ENCODE peak calls at places on chromosomes 2 and 18, in nine cellular contexts. K is AG09319, U is cardiac fibroblast, C is epithelial cell of esophagus, O is NB4, B is testis, V is endothelial cell, N is HFFc6, A is breast epithelium. Q is an unnamed sample.

GRCh38 chr2:27185331-27186026 is 26.4 kb upstream of the ATRAID start:
- DNase-seq in K (peak), U (peak), C (no peak), O (peak), B (peak), V (no peak), N (peak), A (no peak), Q (peak)

GRCh38 chr2:38432827-38433606 is 55.9 kb upstream of the ATL2 start:
- DNase-seq in K (no peak), U (no peak), C (no peak), O (peak), B (no peak), V (no peak), N (no peak), A (no peak), Q (no peak)

GRCh38 chr2:44362207-44363015 is 664 bp downstream of the CAMKMT start:
- DNase-seq in K (no peak), U (peak), C (peak), O (peak), B (peak), V (peak), N (peak), A (no peak), Q (peak)

GRCh38 chr2:128357561-128358370 is 39.1 kb upstream of the HS6ST1 start:
- DNase-seq in K (no peak), U (no peak), C (no peak), O (no peak), B (peak), V (no peak), N (no peak), A (no peak), Q (no peak)

GRCh38 chr2:201810592-201810991 is 4.3 kb downstream of the CDK15 start:
- DNase-seq in K (no peak), U (no peak), C (no peak), O (no peak), B (no peak), V (no peak), N (no peak), A (no peak), Q (no peak)

GRCh38 chr18:32072321-32072720 is 19.4 kb upstream of the RNF138 start:
- DNase-seq in K (no peak), U (no peak), C (peak), O (peak), B (no peak), V (no peak), N (no peak), A (no peak), Q (peak)

GRCh38 chr2:178804791-178805190 is 2.4 kb downstream of the TTN start:
- DNase-seq in K (no peak), U (peak), C (peak), O (peak), B (no peak), V (no peak), N (peak), A (no peak), Q (peak)

GRCh38 chr2:128289439-128289838 is 29.2 kb downstream of the HS6ST1 start:
- DNase-seq in K (no peak), U (no peak), C (no peak), O (no peak), B (no peak), V (peak), N (no peak), A (no peak), Q (no peak)

GRCh38 chr18:34493566-34494358 is 216.3 kb upstream of the DTNA start:
- DNase-seq in K (no peak), U (no peak), C (peak), O (no peak), B (peak), V (peak), N (no peak), A (peak), Q (peak)

GRCh38 chr18:61946449-61946848 is 53.6 kb upstream of the RNF152 start:
- DNase-seq in K (no peak), U (peak), C (peak), O (no peak), B (no peak), V (no peak), N (peak), A (no peak), Q (no peak)

GRCh38 chr2:157853820-157854219 is 22.3 kb downstream of the ACVR1 start:
- DNase-seq in K (no peak), U (no peak), C (no peak), O (no peak), B (no peak), V (no peak), N (no peak), A (no peak), Q (no peak)

GRCh38 chr2:237907144-237907543 is 47.7 kb downstream of the RAMP1 start:
- DNase-seq in K (no peak), U (no peak), C (no peak), O (no peak), B (no peak), V (no peak), N (no peak), A (no peak), Q (no peak)

GRCh38 chr2:11581129-11581796 is 47.4 kb downstream of the GREB1 start:
- DNase-seq in K (no peak), U (no peak), C (no peak), O (no peak), B (no peak), V (no peak), N (no peak), A (no peak), Q (no peak)

GRCh38 chr2:83323055-83323454 is 1136.0 kb downstream of the SUCLG1 start:
- DNase-seq in K (no peak), U (no peak), C (no peak), O (no peak), B (no peak), V (no peak), N (no peak), A (no peak), Q (no peak)

GRCh38 chr18:79366177-79367094 is 29.3 kb upstream of the NFATC1 start:
- DNase-seq in K (peak), U (no peak), C (no peak), O (no peak), B (no peak), V (no peak), N (peak), A (no peak), Q (peak)

GRCh38 chr2:103155308-103155707 is 393.5 kb downstream of the TMEM182 start:
- DNase-seq in K (no peak), U (no peak), C (no peak), O (no peak), B (no peak), V (no peak), N (no peak), A (no peak), Q (no peak)

GRCh38 chr2:31413025-31413424 is 1.5 kb downstream of the XDH start:
- DNase-seq in K (no peak), U (peak), C (peak), O (no peak), B (no peak), V (no peak), N (peak), A (no peak), Q (no peak)

GRCh38 chr18:21597616-21598015 is 2.9 kb downstream of the ESCO1 start:
- DNase-seq in K (no peak), U (no peak), C (no peak), O (no peak), B (no peak), V (no peak), N (no peak), A (no peak), Q (no peak)

GRCh38 chr2:3536682-3537632 is 17.6 kb upstream of the ADI1 start:
- DNase-seq in K (no peak), U (peak), C (peak), O (peak), B (peak), V (peak), N (peak), A (no peak), Q (no peak)

GRCh38 chr2:120012771-120013568 is at the start of gene EPB41L5:
- DNase-seq in K (peak), U (peak), C (peak), O (peak), B (peak), V (peak), N (peak), A (peak), Q (peak)

GRCh38 chr2:42722328-42723190 is 41.4 kb downstream of the OXER1 start:
- DNase-seq in K (peak), U (peak), C (peak), O (peak), B (peak), V (no peak), N (peak), A (no peak), Q (peak)

GRCh38 chr2:190628651-190629378 is 20.1 kb upstream of the NAB1 start:
- DNase-seq in K (no peak), U (peak), C (no peak), O (no peak), B (no peak), V (no peak), N (no peak), A (no peak), Q (no peak)

GRCh38 chr2:180412224-180412623 is 405.1 kb upstream of the CWC22 start:
- DNase-seq in K (no peak), U (no peak), C (no peak), O (no peak), B (no peak), V (no peak), N (no peak), A (no peak), Q (no peak)

GRCh38 chr18:51195602-51196115 is 1.8 kb downstream of the MEX3C start:
- DNase-seq in K (no peak), U (peak), C (peak), O (peak), B (peak), V (peak), N (no peak), A (no peak), Q (peak)

GRCh38 chr2:68908392-68908970 is 37.3 kb upstream of the BMP10 start:
- DNase-seq in K (peak), U (peak), C (peak), O (peak), B (peak), V (no peak), N (peak), A (peak), Q (peak)

GRCh38 chr2:152549428-152549827 is 167.8 kb downstream of the PRPF40A start:
- DNase-seq in K (no peak), U (peak), C (no peak), O (no peak), B (no peak), V (no peak), N (peak), A (no peak), Q (no peak)

GRCh38 chr2:192978317-192978874 is 783.7 kb upstream of the TMEFF2 start:
- DNase-seq in K (no peak), U (no peak), C (no peak), O (no peak), B (no peak), V (no peak), N (no peak), A (no peak), Q (no peak)

GRCh38 chr18:48680871-48681270 is 142.0 kb downstream of the CTIF start:
- DNase-seq in K (no peak), U (peak), C (no peak), O (no peak), B (peak), V (peak), N (no peak), A (no peak), Q (peak)

GRCh38 chr2:170770304-170771048 is at the start of gene ERICH2:
- DNase-seq in K (no peak), U (peak), C (peak), O (peak), B (peak), V (peak), N (peak), A (peak), Q (peak)
- TF ChIP-seq CTCF in K (peak), U (peak), C (peak), O (peak), B (no peak), V (no peak), N (no peak), A (no peak), Q (peak)

DNA sequence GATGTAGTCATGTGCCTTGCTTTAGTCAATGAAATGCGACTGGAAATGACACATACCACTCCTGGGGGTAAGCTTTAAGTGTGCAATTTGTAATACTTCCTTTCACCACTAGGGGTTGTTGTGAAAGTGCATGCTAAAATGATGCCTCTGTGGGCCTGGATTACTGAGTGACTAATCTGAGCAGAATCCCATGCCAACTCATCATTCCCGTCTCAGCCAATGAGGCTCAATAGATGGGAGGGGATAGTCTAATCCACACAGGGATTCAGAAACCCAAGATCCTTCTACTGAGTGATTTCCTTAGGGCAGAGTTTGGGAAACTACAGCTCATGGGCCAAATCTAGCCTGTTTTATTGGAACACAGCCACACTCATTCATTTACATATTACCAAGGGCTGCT is 54.0 kb downstream of the HRH4 start:
- DNase-seq in K (no peak), U (peak), C (peak), O (peak), B (no peak), V (no peak), N (peak), A (no peak), Q (no peak)
- TF ChIP-seq CTCF in K (peak), U (peak), C (peak), O (peak), B (peak), V (peak), N (peak), A (no peak), Q (peak)

GRCh38 chr2:233912799-233913423 is 4.3 kb upstream of the TRPM8 start:
- DNase-seq in K (no peak), U (peak), C (peak), O (peak), B (peak), V (peak), N (peak), A (no peak), Q (peak)

GRCh38 chr2:233917146-233917545 is at the start of gene TRPM8:
- DNase-seq in K (no peak), U (no peak), C (no peak), O (no peak), B (no peak), V (no peak), N (no peak), A (no peak), Q (no peak)

GRCh38 chr2:233919319-233919718 is 2.1 kb downstream of the TRPM8 start:
- DNase-seq in K (no peak), U (no peak), C (no peak), O (no peak), B (no peak), V (no peak), N (no peak), A (no peak), Q (no peak)

GRCh38 chr2:233919938-233920337 is 2.8 kb downstream of the TRPM8 start:
- DNase-seq in K (no peak), U (peak), C (peak), O (peak), B (no peak), V (no peak), N (peak), A (no peak), Q (no peak)

GRCh38 chr2:233915133-233915532 is 2.0 kb upstream of the TRPM8 start:
- DNase-seq in K (no peak), U (peak), C (peak), O (no peak), B (no peak), V (no peak), N (no peak), A (no peak), Q (no peak)
- TF ChIP-seq CTCF in K (peak), U (peak), C (peak), O (peak), B (no peak), V (no peak), N (peak), A (no peak), Q (peak)

DNA sequence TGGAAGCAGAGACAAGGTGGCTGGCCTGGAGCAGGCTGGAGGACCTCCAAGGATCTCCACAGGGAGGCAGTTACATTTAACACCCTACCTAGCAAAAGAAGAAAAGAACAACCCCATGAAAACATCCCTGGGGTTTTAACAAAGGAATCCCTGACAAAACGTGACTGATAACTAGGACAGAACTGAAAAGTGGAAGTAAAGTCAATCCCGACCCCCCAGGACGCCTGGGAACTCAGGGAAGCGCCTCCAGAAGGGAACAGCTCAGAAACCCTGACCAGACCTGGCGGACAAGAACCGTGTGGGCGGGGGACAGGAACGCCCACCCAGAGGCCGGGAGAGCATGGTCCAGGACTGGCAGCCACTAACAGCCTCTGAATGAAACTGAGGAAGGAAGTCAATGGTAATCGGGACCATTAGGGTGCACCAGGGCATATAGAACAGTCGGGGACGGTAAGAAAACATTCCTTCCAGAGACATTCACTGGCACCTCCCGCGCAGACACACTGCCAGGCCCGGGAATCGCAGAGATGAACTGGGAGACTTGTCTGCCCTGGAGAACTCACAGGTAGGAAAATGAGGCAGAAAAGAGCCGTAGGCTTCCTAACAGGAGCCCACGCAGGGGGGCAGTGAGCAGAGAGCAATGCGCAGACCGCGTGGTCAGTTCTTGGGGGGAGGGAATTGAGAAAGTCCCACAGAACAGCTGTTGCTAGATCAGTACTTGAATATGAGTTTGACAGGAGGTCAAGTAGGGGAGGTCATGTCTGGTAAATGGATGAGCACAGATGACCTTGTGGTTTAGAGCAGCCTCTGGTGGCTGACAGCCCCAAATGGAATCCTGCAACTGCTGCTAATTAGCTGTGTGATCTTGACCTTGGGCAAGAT is 1.3 kb upstream of the TBC1D8 start:
- DNase-seq in K (no peak), U (peak), C (peak), O (peak), B (peak), V (peak), N (peak), A (no peak), Q (peak)
- TF ChIP-seq CTCF in K (peak), U (peak), C (peak), O (peak), B (peak), V (peak), N (peak), A (peak), Q (peak)

DNA sequence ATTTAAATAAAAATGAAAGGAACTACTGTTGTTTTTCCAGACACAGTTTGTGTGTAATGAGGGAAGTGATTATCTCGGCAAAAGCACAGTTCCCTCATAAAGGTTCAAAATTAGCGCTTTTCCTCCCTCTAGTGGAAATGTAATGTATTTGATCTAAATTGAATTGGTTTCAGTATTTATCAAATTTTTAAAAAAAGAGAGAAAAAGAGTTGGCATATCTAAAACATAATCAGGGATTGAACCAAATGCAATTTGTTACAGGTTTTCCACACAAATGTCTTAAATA is 37.5 kb downstream of the CMPK2 start:
- DNase-seq in K (peak), U (peak), C (no peak), O (peak), B (no peak), V (no peak), N (peak), A (no peak), Q (no peak)
- TF ChIP-seq CTCF in K (peak), U (peak), C (peak), O (no peak), B (peak), V (peak), N (peak), A (peak), Q (peak)

Q was measured in cardiac muscle cell.